ENCODE peak calls at places on chromosomes 11 and 22, in seven cellular contexts. R is stomach, C is neural progenitor cell, Y is colonic mucosa, D is H1, T is AG10803, M is dorsolateral prefrontal cortex. V is an unnamed sample.

GRCh38 chr22:19798320-19798665 is 37.7 kb downstream of the TBX1 start:
- DNase-seq in R (no peak), C (no peak), Y (no peak), D (no peak), T (no peak), M (no peak), V (no peak)

GRCh38 chr11:82239498-82239897 is 494.2 kb downstream of the FAM181B start:
- DNase-seq in R (no peak), C (no peak), Y (no peak), D (no peak), T (no peak), M (no peak), V (no peak)

GRCh38 chr22:19885841-19886592 is 31.3 kb upstream of the GNB1L start:
- DNase-seq in R (no peak), C (no peak), Y (no peak), D (no peak), T (peak; percentile 37), M (no peak), V (no peak)

GRCh38 chr11:96126917-96127595 is 203.1 kb upstream of the MTMR2 start:
- DNase-seq in R (no peak), C (no peak), Y (no peak), D (no peak), T (peak; percentile 45), M (no peak), V (no peak)

GRCh38 chr11:62573006-62573591 is 592 bp downstream of the EEF1G start:
- DNase-seq in R (no peak), C (peak; percentile 51), Y (no peak), D (no peak), T (no peak), M (no peak), V (peak; percentile 33)

GRCh38 chr11:72782081-72782920 is 11.5 kb downstream of the STARD10 start:
- DNase-seq in R (peak; percentile 65), C (peak; percentile 45), Y (peak; percentile 86), D (no peak), T (no peak), M (no peak), V (peak; percentile 78)

GRCh38 chr11:1281326-1281973 is 28.0 kb downstream of the TOLLIP start:
- DNase-seq in R (no peak), C (no peak), Y (no peak), D (no peak), T (peak; percentile 43), M (no peak), V (no peak)

GRCh38 chr11:82862379-82862778 is 37.9 kb downstream of the PRCP start:
- DNase-seq in R (no peak), C (no peak), Y (no peak), D (no peak), T (no peak), M (no peak), V (no peak)

GRCh38 chr11:122723106-122723505 is 67.6 kb downstream of the UBASH3B start:
- DNase-seq in R (no peak), C (no peak), Y (no peak), D (no peak), T (no peak), M (no peak), V (no peak)

GRCh38 chr11:122723576-122723975 is 68.1 kb downstream of the UBASH3B start:
- DNase-seq in R (no peak), C (no peak), Y (no peak), D (no peak), T (no peak), M (no peak), V (no peak)

GRCh38 chr11:122721964-122722266 is 66.4 kb downstream of the UBASH3B start:
- DNase-seq in R (no peak), C (no peak), Y (no peak), D (no peak), T (peak; percentile 79), M (no peak), V (no peak)

GRCh38 chr11:122720482-122720881 is 65.0 kb downstream of the UBASH3B start:
- DNase-seq in R (no peak), C (peak; percentile 30), Y (no peak), D (no peak), T (no peak), M (no peak), V (no peak)

GRCh38 chr11:122721201-122721963 is 65.9 kb downstream of the UBASH3B start:
- DNase-seq in R (no peak), C (no peak), Y (no peak), D (no peak), T (no peak), M (no peak), V (no peak)
- H3K4me3 ChIP-seq in R (no peak overlapping the region), C (no peak overlapping the region), Y (no peak overlapping the region), D (no peak overlapping the region), T (no peak overlapping the region), M (no peak overlapping the region), V (no peak overlapping the region)

DNA sequence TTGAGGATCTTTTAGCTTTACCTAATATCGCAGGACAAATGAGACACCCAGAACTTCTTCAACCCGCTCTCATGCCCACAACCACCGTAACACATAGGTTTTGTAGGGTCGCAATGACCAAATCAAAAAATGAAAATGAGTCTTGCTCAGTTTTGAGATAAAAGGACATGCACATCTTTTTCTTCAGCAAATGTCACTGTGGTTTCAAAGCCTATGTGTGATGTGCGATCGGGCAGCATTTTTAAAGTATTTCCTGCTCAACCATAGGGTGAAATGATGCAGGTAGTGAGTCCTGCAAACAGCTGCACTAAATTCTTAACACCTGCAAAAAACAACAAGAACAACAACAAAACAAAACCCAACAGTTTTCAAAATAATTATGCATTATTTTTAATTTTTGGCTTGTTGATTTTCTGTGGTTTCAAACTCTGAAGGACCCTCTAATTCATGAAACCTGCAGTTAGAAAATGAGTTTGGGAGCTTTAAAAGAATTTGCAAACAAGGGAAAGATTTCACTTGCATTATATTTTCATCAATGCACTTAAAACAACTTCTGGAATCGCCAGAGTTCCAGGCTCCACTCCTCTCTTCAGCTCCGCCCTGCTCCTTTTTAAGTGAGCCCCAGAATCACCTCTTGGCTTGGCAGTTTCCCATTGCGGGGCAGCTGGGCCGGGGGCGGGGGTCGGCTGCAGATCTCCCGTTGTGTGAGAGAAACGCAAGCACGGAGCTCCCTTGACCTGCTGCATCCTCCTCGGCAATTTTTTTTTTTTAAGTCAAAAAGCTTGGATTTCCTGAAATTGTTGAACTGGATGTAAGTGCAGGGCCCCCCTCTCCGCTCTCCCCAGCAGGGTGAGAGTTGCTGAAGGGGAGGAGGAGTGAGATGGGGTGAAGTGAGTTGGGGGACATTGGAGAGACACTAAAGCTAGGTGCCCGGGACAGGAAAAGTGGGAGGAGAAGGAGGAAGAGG is 79.5 kb downstream of the PRR5L start:
- DNase-seq in R (no peak), C (peak; percentile 60), Y (no peak), D (no peak), T (no peak), M (no peak), V (no peak)
- H3K4me3 ChIP-seq in R (peak overlapping the region; percentile 51), C (peak overlapping the region; percentile 63), Y (peak overlapping the region; percentile 19), D (peak overlapping the region; percentile 81), T (peak overlapping the region; percentile 91), M (peak overlapping the region; percentile 73), V (peak overlapping the region; percentile 88)

DNA sequence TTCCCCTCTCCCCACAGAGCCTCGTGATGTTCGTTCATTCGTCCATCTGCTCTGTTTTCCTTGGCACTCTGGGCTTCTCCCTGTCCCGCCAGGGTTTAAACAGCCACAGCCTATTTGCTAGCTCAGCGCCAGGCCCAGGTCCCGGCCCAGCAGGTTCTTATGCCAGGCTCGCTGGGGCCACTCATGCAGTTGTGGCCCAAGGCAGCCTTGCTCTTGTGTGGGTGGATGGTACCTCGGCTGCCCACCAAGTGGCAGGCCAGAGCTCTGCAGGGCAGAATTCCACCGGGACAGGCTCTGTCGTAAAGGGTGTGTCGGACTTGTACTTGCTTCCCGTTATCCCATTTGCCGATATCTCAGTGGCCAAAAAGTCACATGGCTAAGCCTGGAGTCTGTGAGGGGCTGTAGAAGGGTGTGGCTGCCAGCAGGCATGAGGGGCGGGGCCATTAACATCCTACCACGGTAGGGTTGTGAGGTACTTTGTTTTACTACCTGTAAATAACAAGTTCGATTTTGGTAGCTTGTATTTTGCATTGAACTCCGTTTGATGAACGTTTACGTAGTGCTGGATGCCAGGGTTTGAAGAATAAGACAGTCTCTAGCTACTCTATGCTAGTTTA is 7.9 kb downstream of the FAM118A start:
- DNase-seq in R (peak; percentile 75), C (peak; percentile 30), Y (peak; percentile 75), D (no peak), T (peak; percentile 57), M (no peak), V (peak; percentile 44)
- H3K4me3 ChIP-seq in R (no peak overlapping the region), C (no peak overlapping the region), Y (no peak overlapping the region), D (no peak overlapping the region), T (no peak overlapping the region), M (peak overlapping the region; percentile 20), V (no peak overlapping the region)

DNA sequence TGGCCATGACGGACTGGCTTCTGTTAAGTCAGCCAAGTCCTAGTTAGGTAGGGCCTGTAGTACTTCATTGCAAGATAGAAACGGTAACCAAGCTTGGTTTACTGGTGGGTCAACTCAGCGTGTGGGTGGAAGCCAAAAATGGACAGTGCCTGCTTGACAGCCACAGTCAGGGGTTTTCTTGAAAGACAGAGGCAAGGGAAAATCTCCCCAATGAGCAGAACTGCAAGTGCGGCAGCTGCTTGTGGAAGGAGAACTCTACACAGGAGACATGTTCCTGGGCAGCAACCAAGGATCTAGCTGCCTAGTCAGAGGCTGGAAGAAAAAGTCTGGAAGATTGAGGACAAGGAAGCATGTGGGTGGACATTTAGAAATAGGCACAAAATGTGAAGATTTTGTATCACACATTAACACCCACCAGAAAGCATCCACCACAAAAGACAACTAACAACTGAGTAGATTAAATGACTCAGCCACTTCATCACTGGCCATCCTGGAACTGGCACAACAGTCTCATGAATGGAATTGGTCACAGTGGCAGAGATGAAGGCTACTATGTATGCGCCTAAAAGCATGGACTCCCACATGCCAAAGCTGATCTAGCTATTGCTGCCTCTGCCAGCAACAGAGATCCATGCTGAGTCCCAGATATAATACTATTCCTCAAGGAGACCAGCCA is 40.9 kb upstream of the SCUBE2 start:
- DNase-seq in R (no peak), C (no peak), Y (no peak), D (no peak), T (no peak), M (no peak), V (no peak)
- H3K4me3 ChIP-seq in R (no peak overlapping the region), C (no peak overlapping the region), Y (no peak overlapping the region), D (no peak overlapping the region), T (no peak overlapping the region), M (no peak overlapping the region), V (no peak overlapping the region)